ENCODE peak calls at places on chromosomes 1 and 21, in five cellular contexts. V is aorta, H is neuronal stem cell, U is left lung, X is right cardiac atrium. M is an unnamed sample.

GRCh38 chr1:226406401-226406881 is 1.5 kb downstream of the PARP1 start:
- DNase-seq in V (no peak), H (no peak), U (no peak), X (no peak), M (no peak)

GRCh38 chr1:201026234-201026633 is 2.7 kb upstream of the KIF21B start:
- DNase-seq in V (no peak), H (no peak), U (no peak), X (peak), M (no peak)

GRCh38 chr1:29197590-29197924 is 15.9 kb upstream of the SRSF4 start:
- DNase-seq in V (no peak), H (no peak), U (no peak), X (no peak), M (no peak)

GRCh38 chr1:86380257-86380861 is 15.8 kb downstream of the ODF2L start:
- DNase-seq in V (no peak), H (peak), U (no peak), X (no peak), M (peak)

GRCh38 chr21:45454081-45454923 is 49.3 kb downstream of the COL18A1 start:
- DNase-seq in V (peak), H (no peak), U (peak), X (peak), M (no peak)

GRCh38 chr1:98388431-98388830 is 273.1 kb upstream of the SNX7 start:
- DNase-seq in V (no peak), H (no peak), U (no peak), X (no peak), M (no peak)

GRCh38 chr1:54965624-54966340 is 14.6 kb upstream of the TMEM61 start:
- DNase-seq in V (no peak), H (no peak), U (no peak), X (peak), M (peak)

GRCh38 chr1:44616991-44617702 is 57.1 kb downstream of the TMEM53 start:
- DNase-seq in V (peak), H (no peak), U (no peak), X (no peak), M (peak)

GRCh38 chr21:41786521-41786987 is 19.7 kb upstream of the RIPK4 start:
- DNase-seq in V (peak), H (no peak), U (no peak), X (no peak), M (peak)

GRCh38 chr1:34477632-34478141 is 277.2 kb upstream of the GJB5 start:
- DNase-seq in V (no peak), H (no peak), U (no peak), X (no peak), M (no peak)

GRCh38 chr1:23456226-23456625 is 27.8 kb downstream of the ASAP3 start:
- DNase-seq in V (no peak), H (no peak), U (no peak), X (no peak), M (peak)

GRCh38 chr1:110214454-110215404 is 4.6 kb downstream of the KCNC4 start:
- DNase-seq in V (no peak), H (no peak), U (no peak), X (no peak), M (no peak)

GRCh38 chr1:31672988-31673387 is 28.3 kb upstream of the PEF1 start:
- DNase-seq in V (peak), H (no peak), U (peak), X (peak), M (no peak)

GRCh38 chr1:26281091-26281958 is 1.4 kb downstream of the SH3BGRL3 start:
- DNase-seq in V (no peak), H (no peak), U (no peak), X (no peak), M (no peak)

GRCh38 chr1:85323770-85324169 is 47.3 kb upstream of the BCL10 start:
- DNase-seq in V (no peak), H (no peak), U (no peak), X (no peak), M (no peak)

GRCh38 chr1:59732219-59732955 is 82.4 kb upstream of the HOOK1 start:
- DNase-seq in V (no peak), H (no peak), U (no peak), X (no peak), M (no peak)

GRCh38 chr1:237255071-237255470 is 213.1 kb downstream of the RYR2 start:
- DNase-seq in V (no peak), H (no peak), U (no peak), X (no peak), M (no peak)

GRCh38 chr1:26318338-26319064 is 743 bp downstream of the CD52 start:
- DNase-seq in V (no peak), H (no peak), U (no peak), X (peak), M (no peak)

GRCh38 chr1:209613351-209614150 is 30.0 kb downstream of the CAMK1G start:
- DNase-seq in V (no peak), H (no peak), U (no peak), X (no peak), M (no peak)

GRCh38 chr1:46246548-46247432 is 773 bp upstream of the RAD54L start:
- DNase-seq in V (peak), H (no peak), U (peak), X (peak), M (peak)

GRCh38 chr1:226064816-226065248 is 2.3 kb downstream of the H3-3A start:
- DNase-seq in V (no peak), H (no peak), U (no peak), X (peak), M (no peak)

GRCh38 chr1:110196917-110197782 is 13.0 kb upstream of the KCNC4 start:
- DNase-seq in V (no peak), H (no peak), U (no peak), X (no peak), M (peak)

GRCh38 chr1:188642585-188643168 is 1813.9 kb downstream of the PLA2G4A start:
- DNase-seq in V (no peak), H (no peak), U (no peak), X (no peak), M (no peak)

GRCh38 chr1:38242506-38242905 is 195.9 kb upstream of the POU3F1 start:
- DNase-seq in V (no peak), H (no peak), U (no peak), X (no peak), M (no peak)

GRCh38 chr1:235992346-235992745 is 72.5 kb downstream of the NID1 start:
- DNase-seq in V (no peak), H (no peak), U (no peak), X (no peak), M (no peak)

GRCh38 chr21:38439957-38440356 is 58.3 kb downstream of the ERG start:
- DNase-seq in V (no peak), H (no peak), U (no peak), X (no peak), M (no peak)

GRCh38 chr1:44919387-44919786 is 67.0 kb downstream of the EIF2B3 start:
- DNase-seq in V (no peak), H (no peak), U (no peak), X (no peak), M (no peak)

GRCh38 chr21:44377201-44377921 is 23.9 kb downstream of the TRPM2 start:
- DNase-seq in V (peak), H (no peak), U (peak), X (no peak), M (no peak)

GRCh38 chr1:157085416-157085815 is 14.2 kb downstream of the ETV3L start:
- DNase-seq in V (no peak), H (no peak), U (no peak), X (no peak), M (no peak)

GRCh38 chr1:11826946-11827345 is 20.6 kb downstream of the NPPA start:
- DNase-seq in V (peak), H (no peak), U (no peak), X (no peak), M (no peak)

GRCh38 chr1:19735419-19736127 is 64.1 kb downstream of the TMCO4 start:
- DNase-seq in V (peak), H (no peak), U (no peak), X (peak), M (peak)

GRCh38 chr1:211517006-211517405 is 25.0 kb upstream of the RD3 start:
- DNase-seq in V (no peak), H (no peak), U (no peak), X (no peak), M (no peak)

DNA sequence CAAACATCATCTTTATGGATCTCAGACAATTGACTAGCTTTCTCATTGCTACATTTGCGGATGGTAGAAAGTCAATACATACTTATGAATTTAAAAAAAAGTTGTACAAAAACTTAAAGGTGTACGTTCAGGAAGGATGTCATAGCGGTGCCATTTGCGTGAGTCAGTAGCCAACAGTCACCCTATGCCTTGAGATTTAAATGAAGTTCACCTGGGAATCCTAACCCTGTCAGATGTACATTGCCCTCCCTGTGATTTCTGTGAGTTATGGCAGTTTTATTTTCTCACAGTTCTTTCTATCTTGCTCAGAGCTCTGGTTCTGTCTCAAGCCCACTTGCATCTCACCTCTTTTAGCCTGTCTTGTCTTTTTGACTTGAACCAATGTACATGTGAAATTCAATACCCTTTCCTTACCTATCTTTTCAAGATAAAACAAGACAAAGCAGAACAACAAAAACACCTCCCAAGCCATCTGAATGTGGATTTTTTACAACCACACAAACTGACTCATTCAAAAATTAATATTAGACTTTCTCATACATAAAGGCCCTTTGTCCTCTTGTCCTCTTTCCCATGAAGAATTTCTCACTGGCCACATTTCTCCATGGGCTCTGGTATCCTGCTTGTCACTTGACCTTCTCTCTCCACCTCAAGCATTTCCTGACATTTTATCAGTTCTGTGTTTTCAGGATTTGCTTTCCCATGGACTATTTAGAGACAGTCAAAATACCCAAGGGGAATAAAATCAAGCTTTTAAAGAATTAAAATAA is 25.3 kb upstream of the ZNF697 start:
- DNase-seq in V (no peak), H (no peak), U (no peak), X (no peak), M (no peak)
- H3K27ac ChIP-seq in V (no peak), H (no peak), U (no peak), X (no peak), M (no peak)

DNA sequence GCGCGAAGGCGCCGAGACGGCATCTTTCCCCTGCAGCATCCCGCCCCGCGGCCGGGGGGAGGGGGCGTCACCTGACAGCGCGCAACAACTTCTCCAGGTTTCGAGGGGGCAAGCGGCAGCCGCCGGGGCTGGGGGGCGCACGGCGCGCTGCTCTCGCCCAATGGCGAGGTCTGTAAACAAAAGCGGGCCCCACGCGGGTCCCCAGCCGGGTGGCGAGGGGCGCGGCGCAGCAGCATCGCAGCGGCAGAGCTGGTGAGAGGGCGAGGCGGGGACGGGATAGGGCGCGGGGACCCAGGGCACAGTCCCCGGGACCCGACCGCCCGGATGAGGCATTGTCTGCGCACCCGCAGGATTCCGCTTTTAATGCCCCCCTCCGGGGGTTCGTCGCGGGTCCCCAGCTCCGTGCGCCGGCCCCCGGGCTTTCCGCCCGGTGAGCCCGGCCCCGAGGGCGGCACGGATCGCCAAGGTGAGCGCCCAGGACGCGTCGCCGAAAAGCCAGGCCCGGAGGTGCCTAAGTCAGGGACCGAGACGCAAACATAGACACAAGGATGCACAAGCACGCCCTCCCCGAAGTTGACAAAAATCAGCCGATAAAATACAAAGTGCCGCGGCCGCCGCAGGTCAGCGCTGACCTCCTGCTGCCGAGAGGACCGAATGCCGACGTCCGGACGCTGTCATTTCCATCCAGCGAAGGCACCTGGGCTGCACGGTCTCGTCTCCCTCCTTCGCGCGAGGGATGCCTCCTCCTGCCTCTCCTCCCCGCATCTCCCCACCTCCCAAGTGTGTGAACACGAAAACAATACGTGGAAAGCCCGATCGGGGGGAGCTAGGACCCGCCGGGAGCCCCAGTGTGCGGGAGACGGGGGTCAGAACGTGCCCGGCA is 101.3 kb upstream of the SOD1 start:
- DNase-seq in V (peak), H (peak), U (no peak), X (no peak), M (no peak)
- H3K4me3 ChIP-seq in V (no peak), H (peak), U (peak), X (peak), M (peak)

GRCh38 chr1:167455786-167456446 is 62.4 kb downstream of the CD247 start:
- DNase-seq in V (no peak), H (peak), U (peak), X (peak), M (no peak)
- H3K27ac ChIP-seq in V (peak), H (no peak), U (peak), X (peak), M (no peak)

DNA sequence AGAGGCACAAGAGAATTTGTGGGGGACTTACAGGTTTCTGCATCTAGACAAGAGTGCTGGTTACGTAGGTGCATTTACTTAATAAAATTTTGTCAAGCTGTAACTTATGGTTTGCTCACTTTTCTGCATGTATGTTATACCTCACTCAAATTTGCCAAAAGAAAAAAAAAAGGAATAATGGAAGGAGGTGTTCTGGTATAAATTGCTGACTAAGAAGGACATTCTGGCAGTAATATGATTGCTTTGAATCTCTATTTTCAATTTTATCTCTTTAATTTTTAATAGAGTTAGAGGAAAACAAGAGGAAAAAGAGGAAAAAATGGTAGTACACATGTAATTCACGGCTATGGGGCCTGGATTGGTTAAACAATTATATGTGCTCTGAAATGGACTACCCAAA is 119.5 kb downstream of the DUSP10 start:
- DNase-seq in V (no peak), H (no peak), U (no peak), X (no peak), M (no peak)
- H3K4me3 ChIP-seq in V (no peak), H (no peak), U (no peak), X (no peak), M (no peak)

GRCh38 chr1:245896258-245896657 is 610.8 kb downstream of the SMYD3 start:
- DNase-seq in V (no peak), H (no peak), U (no peak), X (no peak), M (no peak)
- H3K27ac ChIP-seq in V (no peak), H (no peak), U (no peak), X (no peak), M (no peak)

M was measured in SJSA1.